ENCODE peak calls at places on chromosomes 7 and 10, in six cellular contexts. P is AG04450, L is hepatocyte, E is BE2C, W is tibial nerve, Z is lower lobe of right lung. H is an unnamed sample.

GRCh38 chr10:118629211-118629610 is 33.8 kb upstream of the PRLHR start:
- DNase-seq in P (no peak), L (no peak), E (no peak), W (peak), Z (no peak), H (no peak)

GRCh38 chr7:121372376-121373024 is 23.6 kb downstream of the FAM3C start:
- DNase-seq in P (no peak), L (no peak), E (no peak), W (no peak), Z (no peak), H (no peak)

GRCh38 chr10:96456296-96456840 is 57.4 kb downstream of the TLL2 start:
- DNase-seq in P (no peak), L (no peak), E (no peak), W (no peak), Z (no peak), H (no peak)

GRCh38 chr10:43361532-43362190 is 9.8 kb upstream of the FXYD4 start:
- DNase-seq in P (no peak), L (no peak), E (no peak), W (no peak), Z (no peak), H (no peak)

GRCh38 chr7:123747089-123747488 is 1.7 kb downstream of the WASL start:
- DNase-seq in P (no peak), L (no peak), E (no peak), W (no peak), Z (no peak), H (no peak)

GRCh38 chr7:18400726-18401125 is 94.8 kb upstream of the HDAC9 start:
- DNase-seq in P (no peak), L (no peak), E (no peak), W (no peak), Z (no peak), H (no peak)

GRCh38 chr10:21570761-21571521 is 36.9 kb downstream of the MLLT10 start:
- DNase-seq in P (no peak), L (no peak), E (no peak), W (no peak), Z (no peak), H (no peak)

GRCh38 chr7:2786607-2787116 is 57.4 kb downstream of the GNA12 start:
- DNase-seq in P (no peak), L (no peak), E (peak), W (no peak), Z (no peak), H (no peak)

GRCh38 chr7:133562617-133563016 is 309.7 kb downstream of the EXOC4 start:
- DNase-seq in P (no peak), L (no peak), E (no peak), W (no peak), Z (no peak), H (no peak)

GRCh38 chr10:106722524-106722923 is 442.0 kb downstream of the SORCS1 start:
- DNase-seq in P (no peak), L (peak), E (no peak), W (no peak), Z (no peak), H (no peak)

GRCh38 chr7:150627959-150628358 is 4.2 kb downstream of the GIMAP6 start:
- DNase-seq in P (no peak), L (no peak), E (no peak), W (no peak), Z (no peak), H (no peak)

GRCh38 chr7:158295966-158296797 is 291.4 kb downstream of the PTPRN2 start:
- DNase-seq in P (no peak), L (no peak), E (no peak), W (no peak), Z (no peak), H (no peak)

GRCh38 chr10:84432891-84433290 is 104.5 kb downstream of the CCSER2 start:
- DNase-seq in P (no peak), L (no peak), E (no peak), W (no peak), Z (no peak), H (no peak)

GRCh38 chr10:59839576-59839975 is 66.8 kb downstream of the CCDC6 start:
- DNase-seq in P (peak), L (no peak), E (no peak), W (no peak), Z (no peak), H (no peak)

GRCh38 chr7:151517601-151518104 is 2.0 kb downstream of the RHEB start:
- DNase-seq in P (no peak), L (no peak), E (no peak), W (no peak), Z (no peak), H (no peak)

GRCh38 chr10:100896876-100897461 is 15.8 kb upstream of the SLF2 start:
- DNase-seq in P (no peak), L (no peak), E (no peak), W (no peak), Z (no peak), H (no peak)

GRCh38 chr10:128210215-128211063 is 84.2 kb upstream of the MKI67 start:
- DNase-seq in P (no peak), L (peak), E (no peak), W (peak), Z (peak), H (peak)

GRCh38 chr10:11018426-11018818 is 750 bp downstream of the CELF2 start:
- DNase-seq in P (no peak), L (peak), E (no peak), W (no peak), Z (peak), H (no peak)

GRCh38 chr7:139340037-139340807 is 915 bp upstream of the FMC1 start:
- DNase-seq in P (peak), L (peak), E (peak), W (peak), Z (peak), H (peak)
- TF ChIP-seq CTCF in P (peak), L (peak), E (peak), W (peak), Z (peak), H (no peak)

GRCh38 chr10:68879628-68880027 is 21.5 kb upstream of the DDX50 start:
- DNase-seq in P (no peak), L (no peak), E (no peak), W (no peak), Z (no peak), H (no peak)
- TF ChIP-seq CTCF in P (no peak), L (no peak), E (no peak), W (no peak), Z (no peak), H (no peak)

DNA sequence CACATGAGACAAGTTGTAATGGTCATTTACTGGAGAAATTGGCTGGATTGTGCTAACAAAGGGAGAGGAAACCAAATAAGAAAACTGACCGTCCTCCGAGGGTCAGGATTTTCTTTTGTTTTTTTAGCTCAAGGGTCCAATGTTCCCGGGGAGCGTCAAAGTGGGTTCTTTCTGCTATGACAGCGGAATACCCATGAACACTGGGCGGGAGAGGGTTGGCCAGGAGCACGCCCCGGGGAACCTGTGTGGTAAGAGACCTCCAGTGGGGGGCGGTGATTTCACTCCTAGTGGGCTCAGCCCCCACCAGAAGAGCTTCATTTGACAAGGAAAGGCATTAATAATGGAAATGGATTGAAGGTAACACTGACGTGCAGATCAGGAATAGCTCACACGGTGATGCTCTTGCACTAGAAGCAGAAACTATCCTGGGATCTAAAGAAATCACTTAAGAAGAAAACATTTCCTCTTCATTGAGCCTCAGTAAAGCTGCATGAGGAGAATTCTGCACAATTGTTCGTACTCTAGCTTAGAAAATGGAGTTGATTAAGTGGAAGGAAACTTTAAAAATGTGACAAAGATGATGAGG is 627.0 kb downstream of the SUGCT start:
- DNase-seq in P (no peak), L (no peak), E (no peak), W (no peak), Z (no peak), H (no peak)
- TF ChIP-seq CTCF in P (peak), L (peak), E (peak), W (no peak), Z (no peak), H (no peak)

GRCh38 chr10:48271323-48271722 is 3.2 kb downstream of the FRMPD2 start:
- DNase-seq in P (no peak), L (no peak), E (no peak), W (no peak), Z (no peak), H (no peak)

GRCh38 chr10:48266528-48266927 is 8.0 kb downstream of the FRMPD2 start:
- DNase-seq in P (no peak), L (no peak), E (no peak), W (no peak), Z (no peak), H (no peak)
- TF ChIP-seq CTCF in P (no peak), L (no peak), E (no peak), W (no peak), Z (no peak), H (no peak)

GRCh38 chr10:90887555-90887954 is 15.8 kb downstream of the RPP30 start:
- DNase-seq in P (no peak), L (no peak), E (no peak), W (no peak), Z (no peak), H (no peak)
- TF ChIP-seq CTCF in P (no peak), L (no peak), E (no peak), W (no peak), Z (no peak), H (no peak)

GRCh38 chr7:116354171-116354545 is 143.8 kb downstream of the TES start:
- DNase-seq in P (peak), L (peak), E (no peak), W (peak), Z (no peak), H (no peak)
- TF ChIP-seq CTCF in P (peak), L (peak), E (no peak), W (no peak), Z (no peak), H (no peak)

DNA sequence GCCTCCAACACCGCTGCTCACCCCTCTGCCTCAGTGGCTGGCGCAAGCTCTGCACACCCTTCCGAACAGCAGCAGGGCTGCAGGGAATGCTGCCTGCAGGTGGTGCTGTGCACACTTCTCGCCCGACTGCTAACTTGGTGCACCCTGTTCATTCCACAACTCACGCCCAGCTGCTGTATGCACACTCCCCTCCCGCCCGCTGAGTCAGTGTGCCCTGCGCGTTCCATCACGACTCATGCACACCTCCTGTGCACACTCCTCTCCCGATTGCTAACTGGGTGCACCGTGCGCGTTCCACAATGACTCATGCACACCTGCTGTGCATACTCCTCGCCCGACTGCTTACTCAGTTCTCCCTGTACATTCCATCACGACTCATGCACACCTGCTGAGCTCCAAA is 21.5 kb downstream of the ADARB2 start:
- DNase-seq in P (no peak), L (peak), E (no peak), W (no peak), Z (no peak), H (peak)
- TF ChIP-seq CTCF in P (no peak), L (peak), E (peak), W (no peak), Z (peak), H (no peak)

GRCh38 chr7:34281260-34281659 is 375.9 kb downstream of the BMPER start:
- DNase-seq in P (no peak), L (no peak), E (no peak), W (no peak), Z (no peak), H (peak)
- TF ChIP-seq CTCF in P (no peak), L (no peak), E (peak), W (no peak), Z (no peak), H (peak)

GRCh38 chr7:117113871-117114270 is 160.6 kb downstream of the ST7 start:
- DNase-seq in P (no peak), L (no peak), E (no peak), W (no peak), Z (no peak), H (no peak)

GRCh38 chr7:117114272-117114671 is 161.0 kb downstream of the ST7 start:
- DNase-seq in P (no peak), L (no peak), E (no peak), W (no peak), Z (no peak), H (no peak)

GRCh38 chr7:117112640-117113039 is 159.3 kb downstream of the ST7 start:
- DNase-seq in P (no peak), L (no peak), E (no peak), W (no peak), Z (no peak), H (no peak)

GRCh38 chr7:117110480-117111315 is 157.4 kb downstream of the ST7 start:
- DNase-seq in P (no peak), L (peak), E (peak), W (no peak), Z (no peak), H (no peak)

DNA sequence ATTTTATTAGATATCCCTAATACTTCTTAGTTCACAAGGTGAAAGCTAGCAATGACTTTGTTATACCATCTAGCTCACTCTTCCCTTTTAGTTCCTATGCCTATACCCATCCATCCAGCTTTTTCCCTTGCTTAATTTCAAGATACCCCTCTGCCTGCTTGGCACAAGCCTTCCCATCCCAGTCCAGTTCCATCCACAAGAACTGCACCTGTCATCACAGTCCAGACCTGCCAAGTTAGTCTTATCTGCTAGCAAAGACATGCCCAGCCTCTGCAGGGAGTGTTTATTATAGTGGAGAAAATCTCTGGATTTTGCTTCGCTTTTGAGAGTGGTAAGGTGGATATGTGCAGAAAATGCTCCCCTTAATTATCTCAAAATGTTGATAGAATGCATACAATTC is 158.2 kb downstream of the ST7 start:
- DNase-seq in P (no peak), L (no peak), E (no peak), W (no peak), Z (no peak), H (no peak)
- TF ChIP-seq CTCF in P (no peak), L (no peak), E (no peak), W (no peak), Z (no peak), H (no peak)

H was measured in Calu3.